ENCODE peak calls at places on chromosomes 4 and X, in ten cellular contexts. A is transverse colon, M is heart left ventricle, G is testis, Z is ovary, E is esophagus squamous epithelium, U is endothelial cell of umbilical vein, D is stomach, H is uterus, T is lower leg skin. W is an unnamed sample.

GRCh38 chr4:54440394-54441223 is 211.5 kb downstream of the PDGFRA start:
- DNase-seq in A (no peak), M (no peak), G (no peak), Z (no peak), E (no peak), U (peak), D (no peak), H (no peak), T (no peak), W (no peak)

GRCh38 chr4:111873801-111874200 is 271.5 kb upstream of the FAM241A start:
- DNase-seq in A (no peak), M (no peak), G (no peak), Z (no peak), E (no peak), U (no peak), D (no peak), H (no peak), T (no peak), W (no peak)

GRCh38 chrX:131728295-131729145 is 184.6 kb downstream of the OR13H1 start:
- DNase-seq in A (peak), M (no peak), G (peak), Z (peak), E (peak), U (no peak), D (peak), H (peak), T (no peak), W (peak)

GRCh38 chr4:70703695-70704332 is 15.5 kb downstream of the UTP3 start:
- DNase-seq in A (peak), M (no peak), G (peak), Z (no peak), E (no peak), U (peak), D (no peak), H (peak), T (no peak), W (no peak)

GRCh38 chrX:53184836-53185235 is 40.2 kb downstream of the KDM5C start:
- DNase-seq in A (no peak), M (no peak), G (no peak), Z (no peak), E (no peak), U (no peak), D (no peak), H (no peak), T (no peak), W (no peak)

GRCh38 chr4:56613101-56613862 is 67.8 kb downstream of the HOPX start:
- DNase-seq in A (no peak), M (no peak), G (no peak), Z (no peak), E (no peak), U (peak), D (no peak), H (no peak), T (peak), W (no peak)

GRCh38 chr4:37719021-37719420 is 32.8 kb upstream of the RELL1 start:
- DNase-seq in A (no peak), M (no peak), G (no peak), Z (no peak), E (no peak), U (no peak), D (no peak), H (no peak), T (no peak), W (no peak)

GRCh38 chr4:36392049-36392448 is 110.6 kb downstream of the DTHD1 start:
- DNase-seq in A (no peak), M (no peak), G (no peak), Z (no peak), E (no peak), U (no peak), D (no peak), H (no peak), T (no peak), W (no peak)

GRCh38 chr4:21307709-21308108 is 607.5 kb downstream of the PACRGL start:
- DNase-seq in A (no peak), M (no peak), G (no peak), Z (no peak), E (no peak), U (no peak), D (no peak), H (no peak), T (no peak), W (no peak)

GRCh38 chr4:6953751-6954380 is 44.2 kb downstream of the TBC1D14 start:
- DNase-seq in A (peak), M (peak), G (peak), Z (peak), E (no peak), U (no peak), D (peak), H (peak), T (peak), W (peak)
- H3K4me3 ChIP-seq in A (no peak), M (no peak), G (peak), Z (peak), E (peak), U (no peak), D (peak), H (peak), T (no peak), W (peak)

GRCh38 chr4:140153744-140154571 is at the start of gene MAML3:
- DNase-seq in A (peak), M (peak), G (peak), Z (peak), E (peak), U (peak), D (peak), H (peak), T (peak), W (peak)
- TF ChIP-seq POLR2A in A (peak), M (peak), G (peak), Z (peak), E (peak), U (peak), D (peak), H (peak), T (no peak), W (no peak)

DNA sequence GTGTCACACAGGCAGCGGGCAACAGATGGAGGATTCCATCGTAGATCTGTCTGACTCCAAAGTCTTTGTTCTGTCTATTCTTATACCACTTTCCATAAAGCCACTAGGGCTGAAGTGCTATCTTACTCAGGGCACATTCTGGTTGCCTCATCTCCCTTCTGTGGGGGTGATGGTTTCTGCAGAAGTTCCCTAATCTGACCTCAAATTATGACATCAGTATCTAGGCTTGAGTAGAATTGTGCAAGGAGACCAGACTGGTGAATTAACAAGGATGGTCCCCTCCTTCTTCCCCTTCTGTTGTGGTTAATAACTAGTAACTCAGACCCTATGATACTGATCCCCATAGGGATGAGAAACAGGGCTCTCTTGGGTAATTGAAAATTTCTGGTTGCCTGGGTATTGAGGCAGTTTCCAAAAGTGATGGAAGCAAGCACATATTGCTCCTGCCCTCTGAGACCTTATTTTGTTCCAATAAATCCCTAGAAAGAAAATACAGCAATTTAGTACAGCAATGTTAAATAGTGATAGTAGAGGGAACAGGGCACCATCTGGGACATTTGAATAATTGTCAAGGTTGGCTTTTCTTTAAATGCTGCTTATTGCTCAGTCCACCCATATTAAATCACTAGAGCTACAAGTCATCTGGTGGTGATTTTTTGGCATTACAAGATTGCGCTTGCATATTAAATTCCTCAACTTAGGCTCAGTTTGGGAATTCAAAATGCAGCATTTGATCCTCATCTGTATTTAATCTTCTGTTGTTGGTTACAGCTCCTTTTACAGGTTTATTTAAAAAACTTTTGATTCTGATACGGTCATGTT is 57.3 kb upstream of the AP1S2 start:
- DNase-seq in A (no peak), M (no peak), G (no peak), Z (no peak), E (no peak), U (no peak), D (no peak), H (no peak), T (peak), W (no peak)
- H3K4me3 ChIP-seq in A (no peak), M (no peak), G (no peak), Z (no peak), E (no peak), U (no peak), D (no peak), H (no peak), T (no peak), W (no peak)

DNA sequence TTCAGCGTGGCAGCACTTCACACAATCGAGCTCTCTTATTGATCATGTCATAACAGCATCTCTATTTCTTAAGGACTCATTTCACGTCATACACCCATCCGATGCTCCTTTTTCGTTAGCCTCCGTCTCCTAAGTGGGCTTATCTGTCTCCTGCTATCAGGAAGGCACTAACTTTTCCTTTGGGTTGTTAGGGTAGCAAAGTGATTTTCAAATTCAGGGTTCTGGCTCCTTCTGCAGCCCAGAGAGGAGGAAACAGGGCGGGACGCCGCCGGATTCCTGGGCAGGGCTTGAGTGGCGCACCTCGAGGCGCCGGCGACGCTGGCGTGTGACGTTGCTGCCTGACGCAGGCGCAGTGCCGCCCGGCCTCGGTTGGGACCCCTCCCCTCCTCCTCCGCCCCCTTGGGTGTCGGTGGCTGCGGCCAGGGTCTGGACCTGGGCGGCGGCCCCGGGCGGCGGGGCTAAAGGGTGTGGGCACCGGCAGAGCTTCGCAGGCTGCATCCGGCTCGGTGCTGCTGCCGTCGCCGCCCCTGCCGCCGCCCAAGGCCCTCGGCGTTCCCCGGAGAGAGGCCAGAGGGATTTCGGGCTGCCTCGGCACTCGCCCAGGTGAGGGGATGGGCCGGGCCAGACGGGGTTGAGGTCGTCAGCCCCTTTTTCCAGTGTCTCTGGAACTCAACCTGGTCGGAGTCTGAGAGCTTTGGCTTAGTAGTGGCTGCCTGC is at the start of gene BLTP1:
- DNase-seq in A (peak), M (peak), G (peak), Z (peak), E (peak), U (peak), D (peak), H (peak), T (peak), W (peak)
- TF ChIP-seq POLR2A in A (peak), M (peak), G (peak), Z (peak), E (peak), U (peak), D (no peak), H (peak), T (no peak), W (no peak)

GRCh38 chr4:18021720-18022571 is at the start of gene LCORL:
- DNase-seq in A (peak), M (peak), G (peak), Z (peak), E (peak), U (peak), D (peak), H (peak), T (peak), W (peak)

GRCh38 chr4:18021470-18021719 is 160 bp downstream of the LCORL start:
- DNase-seq in A (no peak), M (no peak), G (no peak), Z (no peak), E (no peak), U (no peak), D (no peak), H (no peak), T (peak), W (no peak)

GRCh38 chr4:18020671-18021469 is 685 bp downstream of the LCORL start:
- DNase-seq in A (peak), M (peak), G (peak), Z (peak), E (peak), U (peak), D (peak), H (peak), T (peak), W (peak)

GRCh38 chr4:18022572-18023039 is 1.1 kb upstream of the LCORL start:
- DNase-seq in A (no peak), M (no peak), G (no peak), Z (no peak), E (no peak), U (no peak), D (no peak), H (no peak), T (no peak), W (no peak)

DNA sequence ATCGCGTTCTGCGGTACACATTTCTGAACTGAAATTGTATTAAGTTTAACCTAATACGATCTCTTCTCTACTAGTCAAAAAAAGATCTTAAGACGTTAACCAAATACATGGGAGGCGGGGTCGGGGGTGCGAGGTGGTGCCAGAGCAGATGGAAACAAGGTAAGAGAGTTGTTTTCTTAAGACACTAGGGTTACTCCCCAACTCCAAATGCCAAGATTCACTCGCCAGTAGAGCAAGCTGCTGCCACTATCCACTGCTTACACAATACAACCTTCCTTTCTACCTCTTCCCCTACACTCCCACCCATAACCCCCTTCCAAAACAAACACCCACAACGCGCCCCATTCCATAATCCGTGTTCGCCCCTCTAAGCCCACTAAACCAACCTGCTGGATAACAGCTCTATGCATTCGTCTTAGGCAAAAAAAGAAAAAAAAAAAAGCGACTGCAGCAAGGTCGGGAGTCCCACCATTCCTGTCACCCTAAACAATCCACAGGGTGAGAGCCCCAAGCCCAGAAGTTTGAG is 1.3 kb downstream of the LCORL start:
- DNase-seq in A (peak), M (no peak), G (peak), Z (no peak), E (no peak), U (peak), D (no peak), H (no peak), T (no peak), W (peak)
- H3K4me3 ChIP-seq in A (peak), M (peak), G (peak), Z (peak), E (peak), U (peak), D (peak), H (peak), T (peak), W (peak)

DNA sequence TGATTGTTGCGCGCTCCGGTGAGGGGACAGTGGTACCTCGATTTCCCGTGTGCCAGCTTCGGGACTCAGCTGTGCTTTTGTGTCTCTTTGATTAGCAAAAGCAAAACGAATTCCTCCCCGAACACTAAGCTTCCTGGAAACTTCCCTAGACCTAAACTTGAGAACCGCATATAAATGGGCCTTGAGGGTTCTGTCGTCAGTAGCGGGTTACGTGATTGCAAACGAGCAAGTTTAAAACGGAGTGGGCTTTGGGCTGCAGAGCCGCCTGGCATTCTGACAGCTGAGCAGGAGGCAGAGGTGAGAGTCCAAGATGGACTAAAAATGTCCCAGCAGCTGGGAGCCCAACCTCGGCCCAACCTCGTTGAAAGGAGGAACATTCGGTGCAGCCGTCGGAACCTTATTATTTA is 1.2 kb upstream of the TAPT1 start:
- DNase-seq in A (peak), M (peak), G (peak), Z (peak), E (no peak), U (peak), D (peak), H (peak), T (peak), W (peak)
- TF ChIP-seq POLR2A in A (peak), M (no peak), G (no peak), Z (no peak), E (no peak), U (no peak), D (no peak), H (no peak), T (no peak), W (no peak)

GRCh38 chr4:113223001-113223400 is 173.5 kb downstream of the ANK2 start:
- DNase-seq in A (no peak), M (no peak), G (no peak), Z (no peak), E (no peak), U (no peak), D (no peak), H (no peak), T (no peak), W (no peak)

GRCh38 chr4:113222431-113222979 is 173.1 kb downstream of the ANK2 start:
- DNase-seq in A (no peak), M (no peak), G (no peak), Z (no peak), E (no peak), U (no peak), D (no peak), H (no peak), T (no peak), W (no peak)

GRCh38 chr4:113222006-113222405 is 172.6 kb downstream of the ANK2 start:
- DNase-seq in A (no peak), M (no peak), G (no peak), Z (no peak), E (no peak), U (no peak), D (no peak), H (no peak), T (no peak), W (no peak)
- H3K4me3 ChIP-seq in A (no peak), M (no peak), G (no peak), Z (no peak), E (no peak), U (no peak), D (no peak), H (no peak), T (no peak), W (no peak)

W was measured in suprapubic skin.